ENCODE peak calls at places on chromosomes 7 and 10, in five cellular contexts. One of them, this sample, is unnamed.

GRCh38 chr10:75568721-75569120 is 137.3 kb downstream of the LRMDA start:
- DNase-seq in K562: no peak
- DNase-seq in A549: no peak
- DNase-seq in IMR-90: no peak
- DNase-seq in H1: no peak
- DNase-seq in this sample: no peak

GRCh38 chr10:88883443-88883799 is 3.4 kb downstream of the STAMBPL1 start:
- DNase-seq in K562: no peak
- DNase-seq in A549: no peak
- DNase-seq in IMR-90: no peak
- DNase-seq in H1: no peak
- DNase-seq in this sample: no peak

GRCh38 chr10:124339951-124340760 is 78.6 kb downstream of the OAT start:
- DNase-seq in K562: no peak
- DNase-seq in A549: no peak
- DNase-seq in IMR-90: peak
- DNase-seq in H1: no peak
- DNase-seq in this sample: no peak

GRCh38 chr7:49174396-49174795 is 250.0 kb downstream of the CDC14C start:
- DNase-seq in K562: no peak
- DNase-seq in A549: no peak
- DNase-seq in IMR-90: no peak
- DNase-seq in H1: no peak
- DNase-seq in this sample: no peak

GRCh38 chr7:21618706-21619105 is 75.9 kb downstream of the DNAH11 start:
- DNase-seq in K562: no peak
- DNase-seq in A549: no peak
- DNase-seq in IMR-90: no peak
- DNase-seq in H1: no peak
- DNase-seq in this sample: no peak

GRCh38 chr10:102231357-102232318 is 5.5 kb downstream of the ELOVL3 start:
- DNase-seq in K562: peak
- DNase-seq in A549: peak
- DNase-seq in IMR-90: no peak
- DNase-seq in H1: peak
- DNase-seq in this sample: peak

GRCh38 chr10:110535958-110536891 is 31.3 kb upstream of the SMC3 start:
- DNase-seq in K562: peak
- DNase-seq in A549: no peak
- DNase-seq in IMR-90: peak
- DNase-seq in H1: no peak
- DNase-seq in this sample: peak

GRCh38 chr7:143913945-143914615 is 12.1 kb upstream of the TCAF1 start:
- DNase-seq in K562: no peak
- DNase-seq in A549: no peak
- DNase-seq in IMR-90: no peak
- DNase-seq in H1: no peak
- DNase-seq in this sample: peak

GRCh38 chr7:154791611-154792010 is 211.3 kb downstream of the PAXIP1 start:
- DNase-seq in K562: no peak
- DNase-seq in A549: no peak
- DNase-seq in IMR-90: no peak
- DNase-seq in H1: no peak
- DNase-seq in this sample: no peak

GRCh38 chr10:103666109-103666508 is 172.6 kb downstream of the NEURL1 start:
- DNase-seq in K562: peak
- DNase-seq in A549: peak
- DNase-seq in IMR-90: peak
- DNase-seq in H1: peak
- DNase-seq in this sample: no peak

GRCh38 chr7:129469930-129470329 is 32.4 kb upstream of the SMKR1 start:
- DNase-seq in K562: no peak
- DNase-seq in A549: no peak
- DNase-seq in IMR-90: no peak
- DNase-seq in H1: no peak
- DNase-seq in this sample: no peak

GRCh38 chr10:117541909-117542705 is 439 bp upstream of the EMX2 start:
- DNase-seq in K562: no peak
- DNase-seq in A549: peak
- DNase-seq in IMR-90: peak
- DNase-seq in H1: peak
- DNase-seq in this sample: no peak

GRCh38 chr7:106054133-106054532 is 58.0 kb downstream of the SYPL1 start:
- DNase-seq in K562: no peak
- DNase-seq in A549: no peak
- DNase-seq in IMR-90: no peak
- DNase-seq in H1: no peak
- DNase-seq in this sample: no peak

GRCh38 chr7:97187067-97187466 is 69.6 kb downstream of the SDHAF3 start:
- DNase-seq in K562: peak
- DNase-seq in A549: no peak
- DNase-seq in IMR-90: peak
- DNase-seq in H1: no peak
- DNase-seq in this sample: no peak

GRCh38 chr10:75195035-75195763 is 15.4 kb upstream of the VDAC2 start:
- DNase-seq in K562: no peak
- DNase-seq in A549: no peak
- DNase-seq in IMR-90: peak
- DNase-seq in H1: no peak
- DNase-seq in this sample: no peak

GRCh38 chr7:134085315-134085714 is 41.8 kb upstream of the LRGUK start:
- DNase-seq in K562: no peak
- DNase-seq in A549: no peak
- DNase-seq in IMR-90: no peak
- DNase-seq in H1: no peak
- DNase-seq in this sample: no peak

GRCh38 chr7:3272691-3273141 is 28.3 kb upstream of the SDK1 start:
- DNase-seq in K562: no peak
- DNase-seq in A549: peak
- DNase-seq in IMR-90: peak
- DNase-seq in H1: no peak
- DNase-seq in this sample: no peak

GRCh38 chr7:104803931-104804330 is 210.1 kb upstream of the KMT2E start:
- DNase-seq in K562: no peak
- DNase-seq in A549: no peak
- DNase-seq in IMR-90: no peak
- DNase-seq in H1: no peak
- DNase-seq in this sample: no peak

GRCh38 chr7:115113131-115113530 is 191.2 kb downstream of the MDFIC start:
- DNase-seq in K562: no peak
- DNase-seq in A549: no peak
- DNase-seq in IMR-90: no peak
- DNase-seq in H1: no peak
- DNase-seq in this sample: no peak

GRCh38 chr10:59997807-59998525 is 91.6 kb upstream of the CCDC6 start:
- DNase-seq in K562: no peak
- DNase-seq in A549: no peak
- DNase-seq in IMR-90: no peak
- DNase-seq in H1: no peak
- DNase-seq in this sample: no peak

GRCh38 chr7:159092701-159093121 is 52.0 kb downstream of the VIPR2 start:
- DNase-seq in K562: no peak
- DNase-seq in A549: no peak
- DNase-seq in IMR-90: no peak
- DNase-seq in H1: peak
- DNase-seq in this sample: no peak

GRCh38 chr10:124946945-124947344 is 5.0 kb downstream of the ZRANB1 start:
- DNase-seq in K562: peak
- DNase-seq in A549: no peak
- DNase-seq in IMR-90: no peak
- DNase-seq in H1: no peak
- DNase-seq in this sample: no peak

GRCh38 chr7:149238051-149238450 is 1.4 kb upstream of the ZNF212 start:
- DNase-seq in K562: no peak
- DNase-seq in A549: peak
- DNase-seq in IMR-90: peak
- DNase-seq in H1: no peak
- DNase-seq in this sample: no peak

GRCh38 chr7:105796365-105796764 is 80.0 kb downstream of the ATXN7L1 start:
- DNase-seq in K562: no peak
- DNase-seq in A549: no peak
- DNase-seq in IMR-90: peak
- DNase-seq in H1: no peak
- DNase-seq in this sample: no peak

GRCh38 chr10:101959349-101959916 is 96.5 kb downstream of the ARMH3 start:
- DNase-seq in K562: no peak
- DNase-seq in A549: no peak
- DNase-seq in IMR-90: no peak
- DNase-seq in H1: no peak
- DNase-seq in this sample: no peak

GRCh38 chr7:82109288-82109687 is 334.3 kb downstream of the CACNA2D1 start:
- DNase-seq in K562: no peak
- DNase-seq in A549: no peak
- DNase-seq in IMR-90: peak
- DNase-seq in H1: no peak
- DNase-seq in this sample: no peak

GRCh38 chr10:110076559-110077318 is 69.0 kb downstream of the ADD3 start:
- DNase-seq in K562: peak
- DNase-seq in A549: no peak
- DNase-seq in IMR-90: peak
- DNase-seq in H1: no peak
- DNase-seq in this sample: peak

GRCh38 chr10:12710594-12711343 is 290.7 kb downstream of the CCDC3 start:
- DNase-seq in K562: peak
- DNase-seq in A549: peak
- DNase-seq in IMR-90: peak
- DNase-seq in H1: peak
- DNase-seq in this sample: peak

GRCh38 chr7:130063036-130063435 is 7.3 kb upstream of the KLHDC10 start:
- DNase-seq in K562: peak
- DNase-seq in A549: no peak
- DNase-seq in IMR-90: peak
- DNase-seq in H1: peak
- DNase-seq in this sample: peak

GRCh38 chr7:85025312-85025756 is 161.5 kb downstream of the SEMA3D start:
- DNase-seq in K562: no peak
- DNase-seq in A549: no peak
- DNase-seq in IMR-90: no peak
- DNase-seq in H1: no peak
- DNase-seq in this sample: no peak

GRCh38 chr7:13144622-13145021 is 457.2 kb downstream of the ARL4A start:
- DNase-seq in K562: no peak
- DNase-seq in A549: no peak
- DNase-seq in IMR-90: peak
- DNase-seq in H1: no peak
- DNase-seq in this sample: no peak

GRCh38 chr7:30038182-30038980 is 10.2 kb downstream of the PLEKHA8 start:
- DNase-seq in K562: no peak
- DNase-seq in A549: no peak
- DNase-seq in IMR-90: peak
- DNase-seq in H1: no peak
- DNase-seq in this sample: no peak

GRCh38 chr10:91782539-91782938 is 15.7 kb upstream of the TNKS2 start:
- DNase-seq in K562: no peak
- DNase-seq in A549: no peak
- DNase-seq in IMR-90: no peak
- DNase-seq in H1: no peak
- DNase-seq in this sample: no peak

GRCh38 chr7:139490130-139490529 is 6.7 kb upstream of the KLRG2 start:
- DNase-seq in K562: no peak
- DNase-seq in A549: no peak
- DNase-seq in IMR-90: no peak
- DNase-seq in H1: no peak
- DNase-seq in this sample: no peak

DNA sequence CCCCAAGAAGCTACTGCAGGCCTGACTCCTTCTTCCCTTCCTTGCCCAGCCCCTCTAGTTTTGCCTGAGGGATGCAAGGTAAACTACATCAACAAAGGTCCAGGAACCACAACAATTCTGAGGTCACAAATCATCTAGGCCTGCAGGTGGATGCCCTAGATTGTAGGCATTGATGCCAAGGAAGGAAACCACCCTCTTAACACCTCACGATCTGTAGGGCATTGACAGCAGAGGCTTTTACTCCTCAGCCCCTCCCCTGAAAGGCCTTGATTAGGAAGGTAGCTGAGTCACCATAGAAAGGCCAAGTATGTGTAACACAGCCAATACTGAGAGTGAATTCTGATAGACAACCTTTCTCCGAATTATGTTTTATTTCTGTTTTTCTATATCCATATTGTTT is 46.7 kb upstream of the FAM3C start:
- DNase-seq in K562: no peak
- DNase-seq in A549: no peak
- DNase-seq in IMR-90: no peak
- DNase-seq in H1: no peak
- DNase-seq in this sample: no peak
- TF ChIP-seq MAFK in K562: no peak
- TF ChIP-seq MAFK in A549: no peak
- TF ChIP-seq MAFK in IMR-90: no peak
- TF ChIP-seq MAFK in H1: no peak
- TF ChIP-seq MAFK in this sample: no peak

GRCh38 chr7:28055161-28055544 is 125.4 kb downstream of the JAZF1 start:
- DNase-seq in K562: no peak
- DNase-seq in A549: no peak
- DNase-seq in IMR-90: peak
- DNase-seq in H1: no peak
- DNase-seq in this sample: no peak

GRCh38 chr7:28054531-28055160 is 125.9 kb downstream of the JAZF1 start:
- DNase-seq in K562: no peak
- DNase-seq in A549: no peak
- DNase-seq in IMR-90: no peak
- DNase-seq in H1: no peak
- DNase-seq in this sample: no peak

GRCh38 chr7:28048694-28049093 is 131.9 kb downstream of the JAZF1 start:
- DNase-seq in K562: no peak
- DNase-seq in A549: no peak
- DNase-seq in IMR-90: no peak
- DNase-seq in H1: no peak
- DNase-seq in this sample: no peak

GRCh38 chr7:28052933-28053332 is 127.7 kb downstream of the JAZF1 start:
- DNase-seq in K562: no peak
- DNase-seq in A549: no peak
- DNase-seq in IMR-90: peak
- DNase-seq in H1: no peak
- DNase-seq in this sample: no peak
- TF ChIP-seq MAFK in K562: no peak
- TF ChIP-seq MAFK in A549: no peak
- TF ChIP-seq MAFK in IMR-90: no peak
- TF ChIP-seq MAFK in H1: no peak
- TF ChIP-seq MAFK in this sample: no peak

GRCh38 chr7:7311001-7311400 is 128.7 kb downstream of the C1GALT1 start:
- DNase-seq in K562: no peak
- DNase-seq in A549: no peak
- DNase-seq in IMR-90: no peak
- DNase-seq in H1: no peak
- DNase-seq in this sample: no peak

GRCh38 chr7:7304705-7305475 is 122.5 kb downstream of the C1GALT1 start:
- DNase-seq in K562: no peak
- DNase-seq in A549: no peak
- DNase-seq in IMR-90: no peak
- DNase-seq in H1: no peak
- DNase-seq in this sample: no peak

GRCh38 chr7:7306231-7306630 is 123.9 kb downstream of the C1GALT1 start:
- DNase-seq in K562: no peak
- DNase-seq in A549: no peak
- DNase-seq in IMR-90: no peak
- DNase-seq in H1: no peak
- DNase-seq in this sample: no peak
- TF ChIP-seq MAFK in K562: no peak
- TF ChIP-seq MAFK in A549: no peak
- TF ChIP-seq MAFK in IMR-90: no peak
- TF ChIP-seq MAFK in H1: no peak
- TF ChIP-seq MAFK in this sample: no peak

GRCh38 chr10:23359692-23360380 is 15.2 kb upstream of the C10orf67 start:
- DNase-seq in K562: no peak
- DNase-seq in A549: no peak
- DNase-seq in IMR-90: no peak
- DNase-seq in H1: no peak
- DNase-seq in this sample: no peak
- TF ChIP-seq MAFK in K562: no peak
- TF ChIP-seq MAFK in A549: no peak
- TF ChIP-seq MAFK in IMR-90: no peak
- TF ChIP-seq MAFK in H1: no peak
- TF ChIP-seq MAFK in this sample: no peak

This sample was measured in HepG2.